ENCODE peak calls at places on chromosomes 3 and 15, in seven cellular contexts. O is uterus; Y is right lobe of liver; B is CD8-positive, alpha-beta memory T cell; L is naive thymus-derived CD4-positive, alpha-beta T cell; U is body of pancreas; E is stomach. S is an unnamed sample.

GRCh38 chr3:133883657-133884546 is 11.8 kb downstream of the RAB6B start:
- DNase-seq in O (no peak), Y (no peak), B (no peak), L (no peak), U (no peak), E (peak), S (no peak)

GRCh38 chr3:36736327-36736726 is 28.0 kb downstream of the DCLK3 start:
- DNase-seq in O (no peak), Y (no peak), B (no peak), L (no peak), U (no peak), E (no peak), S (no peak)

GRCh38 chr3:28973621-28974020 is 307.2 kb upstream of the RBMS3 start:
- DNase-seq in O (no peak), Y (no peak), B (no peak), L (no peak), U (no peak), E (no peak), S (no peak)

GRCh38 chr15:73924258-73924921 is 1.9 kb upstream of the LOXL1 start:
- DNase-seq in O (peak), Y (no peak), B (no peak), L (no peak), U (no peak), E (no peak), S (no peak)

GRCh38 chr15:91219203-91219602 is 119.1 kb downstream of the SV2B start:
- DNase-seq in O (no peak), Y (no peak), B (no peak), L (no peak), U (no peak), E (no peak), S (no peak)

GRCh38 chr3:128427872-128428822 is 38.5 kb downstream of the DNAJB8 start:
- DNase-seq in O (no peak), Y (no peak), B (no peak), L (no peak), U (no peak), E (no peak), S (no peak)

GRCh38 chr15:73386886-73387506 is 18.2 kb upstream of the HCN4 start:
- DNase-seq in O (no peak), Y (no peak), B (no peak), L (no peak), U (no peak), E (no peak), S (no peak)

GRCh38 chr3:126226376-126226775 is 46.0 kb upstream of the ALDH1L1 start:
- DNase-seq in O (no peak), Y (no peak), B (no peak), L (no peak), U (no peak), E (no peak), S (no peak)

GRCh38 chr3:66276705-66277274 is 56.0 kb downstream of the SLC25A26 start:
- DNase-seq in O (peak), Y (no peak), B (peak), L (peak), U (peak), E (peak), S (peak)

GRCh38 chr3:14425574-14426304 is 23.3 kb downstream of the SLC6A6 start:
- DNase-seq in O (no peak), Y (no peak), B (peak), L (peak), U (no peak), E (peak), S (no peak)
- H3K27ac ChIP-seq in O (no peak), Y (no peak), B (peak), L (peak), U (no peak), E (peak), S (no peak)

DNA sequence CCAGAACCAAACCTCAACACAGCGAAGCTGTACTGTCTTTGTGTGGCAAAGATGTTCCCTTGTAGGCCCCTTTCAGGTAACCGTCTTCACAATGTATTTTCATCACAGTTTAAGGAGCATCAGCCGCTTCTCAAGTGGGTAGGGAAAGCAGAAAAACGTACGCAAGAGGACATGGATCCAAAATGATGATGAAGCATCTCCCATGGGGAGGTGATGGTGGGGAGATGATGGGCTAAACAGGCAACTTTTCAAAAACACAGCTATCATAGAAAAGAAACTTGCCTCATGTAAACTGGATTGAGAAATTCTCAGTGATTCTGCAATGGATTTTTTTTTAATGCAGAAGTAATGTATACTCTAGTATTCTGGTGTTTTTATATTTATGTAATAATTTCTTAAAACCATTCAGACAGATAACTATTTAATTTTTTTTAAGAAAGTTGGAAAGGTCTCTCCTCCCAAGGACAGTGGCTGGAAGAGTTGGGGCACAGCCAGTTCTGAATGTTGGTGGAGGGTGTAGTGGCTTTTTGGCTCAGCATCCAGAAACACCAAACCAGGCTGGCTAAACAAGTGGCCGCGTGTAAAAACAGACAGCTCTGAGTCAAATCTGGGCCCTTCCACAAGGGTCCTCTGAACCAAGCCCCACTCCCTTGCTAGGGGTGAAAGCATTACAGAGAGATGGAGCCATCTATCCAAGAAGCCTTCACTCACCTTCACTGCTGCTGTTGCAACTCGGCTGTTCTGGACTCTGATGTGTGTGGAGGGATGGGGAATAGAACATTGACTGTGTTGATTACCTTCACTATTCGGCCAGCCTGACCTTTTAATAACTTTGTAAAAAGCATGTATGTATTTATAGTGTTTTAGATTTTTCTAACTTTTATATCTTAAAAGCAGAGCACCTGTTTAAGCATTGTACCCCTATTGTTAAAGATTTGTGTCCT is 60.0 kb downstream of the AAGAB start:
- DNase-seq in O (no peak), Y (no peak), B (no peak), L (no peak), U (no peak), E (no peak), S (no peak)
- H3K27ac ChIP-seq in O (peak), Y (no peak), B (no peak), L (no peak), U (no peak), E (no peak), S (no peak)

DNA sequence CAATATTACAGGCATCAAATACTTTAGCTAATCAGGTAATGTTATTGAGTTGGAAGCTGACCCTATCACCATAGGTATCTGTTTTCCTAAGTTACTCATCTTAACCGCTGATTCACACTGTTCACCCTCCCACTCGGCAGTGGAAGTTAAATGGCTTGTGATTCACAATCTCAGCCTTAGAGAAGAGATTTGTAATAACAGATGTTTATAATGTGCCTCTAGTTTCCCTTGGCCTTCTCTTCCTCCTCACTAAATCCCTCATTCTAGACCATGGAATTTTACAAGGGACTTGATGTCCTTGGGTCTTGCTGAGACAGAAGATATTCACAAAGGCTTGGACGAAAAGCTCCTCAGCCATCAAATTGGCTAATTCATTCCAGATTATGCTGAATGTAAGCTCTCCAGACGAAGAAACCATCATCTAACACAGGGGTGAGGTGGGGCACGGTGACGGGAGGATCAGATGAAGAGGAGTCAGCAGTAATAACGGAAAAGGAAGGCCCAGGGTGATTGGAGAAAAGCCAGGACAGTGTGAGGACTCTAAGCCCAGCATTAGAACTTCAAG is 931.7 kb downstream of the MCTP2 start:
- DNase-seq in O (peak), Y (no peak), B (no peak), L (no peak), U (no peak), E (no peak), S (peak)
- H3K27ac ChIP-seq in O (peak), Y (no peak), B (no peak), L (no peak), U (no peak), E (no peak), S (peak)

DNA sequence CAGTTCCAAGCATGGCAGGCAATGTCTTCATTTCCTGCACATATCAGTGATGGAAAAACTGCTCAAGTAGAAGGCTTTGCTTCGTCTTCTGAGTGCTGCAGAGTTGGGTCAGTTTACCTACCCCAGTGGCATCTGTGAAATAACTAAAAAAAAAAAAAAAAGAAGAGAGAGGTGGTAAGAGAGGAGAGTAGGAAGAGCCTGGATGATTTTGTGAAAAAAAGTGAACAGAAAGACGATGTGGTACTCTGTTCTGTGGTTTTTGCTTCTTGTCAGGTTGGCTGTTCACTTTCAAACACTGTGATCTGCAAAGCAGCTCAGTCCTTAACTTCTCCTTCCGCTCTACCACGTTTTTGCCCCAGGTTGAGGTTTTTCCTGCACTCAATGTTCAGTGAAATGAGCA is at the start of gene BTLA:
- DNase-seq in O (no peak), Y (no peak), B (peak), L (peak), U (no peak), E (no peak), S (no peak)
- H3K27ac ChIP-seq in O (no peak), Y (no peak), B (peak), L (peak), U (no peak), E (no peak), S (no peak)

GRCh38 chr3:141448606-141449216 is 38.1 kb upstream of the RASA2 start:
- DNase-seq in O (no peak), Y (no peak), B (no peak), L (no peak), U (no peak), E (no peak), S (no peak)
- H3K27ac ChIP-seq in O (peak), Y (no peak), B (no peak), L (no peak), U (no peak), E (no peak), S (no peak)

GRCh38 chr3:171768281-171768925 is 41.9 kb downstream of the PLD1 start:
- DNase-seq in O (no peak), Y (no peak), B (no peak), L (no peak), U (no peak), E (no peak), S (no peak)
- H3K27ac ChIP-seq in O (no peak), Y (peak), B (no peak), L (no peak), U (peak), E (no peak), S (no peak)

GRCh38 chr15:62619526-62619925 is 423.0 kb upstream of the TPM1 start:
- DNase-seq in O (no peak), Y (no peak), B (no peak), L (no peak), U (no peak), E (no peak), S (no peak)
- H3K27ac ChIP-seq in O (no peak), Y (no peak), B (no peak), L (no peak), U (no peak), E (no peak), S (no peak)

DNA sequence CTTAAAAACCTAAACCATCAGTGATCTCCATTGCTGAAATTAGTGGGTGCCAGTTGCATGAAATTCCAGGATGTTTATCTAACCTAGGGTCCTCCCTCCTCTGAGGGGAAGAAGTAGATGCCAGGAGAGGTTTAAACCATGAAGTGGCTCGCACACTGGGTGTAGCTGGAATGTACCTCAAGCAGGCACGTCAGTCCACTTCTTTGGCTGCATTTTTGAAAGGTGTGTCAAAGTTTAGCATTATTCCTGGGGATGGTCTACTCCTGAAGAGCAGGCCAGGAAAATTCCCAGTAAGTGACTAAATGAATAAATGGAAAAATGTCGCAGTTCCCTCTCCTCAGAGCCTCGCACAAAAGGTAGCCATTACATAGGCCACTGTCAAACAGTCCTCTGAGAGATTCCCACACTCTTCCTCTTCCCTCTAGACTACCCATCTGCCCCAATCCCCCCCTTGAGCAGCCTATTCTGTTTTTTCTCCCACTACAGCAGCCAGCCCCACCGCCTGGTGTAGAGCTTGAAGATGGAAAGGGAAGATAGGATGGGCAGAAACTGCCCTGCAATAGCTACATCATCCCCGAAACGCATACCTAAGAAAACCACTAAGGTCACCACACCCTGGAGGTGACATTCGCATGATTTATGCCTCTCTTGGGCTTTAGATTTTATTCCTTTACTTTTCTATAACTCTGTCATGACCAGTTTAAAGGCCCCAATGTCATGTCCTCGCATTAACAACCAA is 663 bp upstream of the TMOD3 start:
- DNase-seq in O (no peak), Y (no peak), B (no peak), L (no peak), U (no peak), E (no peak), S (peak)
- H3K27ac ChIP-seq in O (peak), Y (no peak), B (peak), L (no peak), U (no peak), E (no peak), S (peak)

GRCh38 chr15:29860872-29861271 is 38.6 kb upstream of the TJP1 start:
- DNase-seq in O (no peak), Y (no peak), B (no peak), L (no peak), U (no peak), E (no peak), S (no peak)

GRCh38 chr15:29859293-29859692 is 37.0 kb upstream of the TJP1 start:
- DNase-seq in O (no peak), Y (no peak), B (no peak), L (no peak), U (no peak), E (no peak), S (no peak)

GRCh38 chr15:29859981-29860745 is 37.9 kb upstream of the TJP1 start:
- DNase-seq in O (no peak), Y (no peak), B (no peak), L (no peak), U (no peak), E (no peak), S (no peak)

GRCh38 chr15:29854413-29854812 is 32.1 kb upstream of the TJP1 start:
- DNase-seq in O (no peak), Y (no peak), B (no peak), L (no peak), U (no peak), E (no peak), S (no peak)

DNA sequence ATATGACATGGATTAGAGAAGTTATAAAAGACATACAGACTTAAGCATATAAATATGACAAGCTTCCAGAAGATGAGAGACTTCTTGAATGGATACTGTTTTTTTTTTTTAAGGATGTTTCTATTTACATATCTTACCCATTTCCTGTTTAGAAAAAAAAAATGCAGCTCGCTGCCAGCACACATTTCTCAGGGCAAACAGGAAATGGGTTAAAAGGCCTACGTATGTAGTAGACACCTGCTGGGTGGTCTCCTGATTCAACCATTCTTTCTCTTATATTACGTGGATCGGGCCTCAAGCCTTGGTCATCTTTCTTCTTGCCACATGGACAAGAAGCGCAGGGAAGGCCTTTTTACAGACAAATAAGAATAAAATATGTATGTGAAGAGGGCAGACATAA is 34.9 kb upstream of the TJP1 start:
- DNase-seq in O (no peak), Y (no peak), B (no peak), L (no peak), U (no peak), E (no peak), S (no peak)
- H3K27ac ChIP-seq in O (no peak), Y (no peak), B (no peak), L (no peak), U (no peak), E (no peak), S (no peak)

S was measured in epithelial cell of prostate.